ENCODE peak calls at places on chromosomes 4 and X, in four cellular contexts. One of them, this sample, is unnamed.

GRCh38 chrX:40243699-40244098 is 145.9 kb upstream of the BCOR start:
- DNase-seq in colonic mucosa: no peak
- DNase-seq in CD8-positive, alpha-beta T cell: no peak
- DNase-seq in CD8-positive, alpha-beta memory T cell: no peak
- DNase-seq in this sample: no peak

GRCh38 chr4:121939690-121940089 is 12.2 kb downstream of the TRPC3 start:
- DNase-seq in colonic mucosa: no peak
- DNase-seq in CD8-positive, alpha-beta T cell: no peak
- DNase-seq in CD8-positive, alpha-beta memory T cell: no peak
- DNase-seq in this sample: no peak

GRCh38 chrX:53186363-53186762 is 38.6 kb downstream of the KDM5C start:
- DNase-seq in colonic mucosa: no peak
- DNase-seq in CD8-positive, alpha-beta T cell: no peak
- DNase-seq in CD8-positive, alpha-beta memory T cell: no peak
- DNase-seq in this sample: no peak

GRCh38 chrX:73943572-73943899 is 360.4 kb upstream of the ZCCHC13 start:
- DNase-seq in colonic mucosa: no peak
- DNase-seq in CD8-positive, alpha-beta T cell: no peak
- DNase-seq in CD8-positive, alpha-beta memory T cell: no peak
- DNase-seq in this sample: no peak

GRCh38 chrX:105695451-105695850 is 126.9 kb upstream of the NRK start:
- DNase-seq in colonic mucosa: no peak
- DNase-seq in CD8-positive, alpha-beta T cell: no peak
- DNase-seq in CD8-positive, alpha-beta memory T cell: no peak
- DNase-seq in this sample: no peak

GRCh38 chr4:110132822-110133719 is 65.3 kb downstream of the ELOVL6 start:
- DNase-seq in colonic mucosa: peak
- DNase-seq in CD8-positive, alpha-beta T cell: no peak
- DNase-seq in CD8-positive, alpha-beta memory T cell: no peak
- DNase-seq in this sample: no peak

GRCh38 chr4:152281211-152281610 is 254.7 kb downstream of the FBXW7 start:
- DNase-seq in colonic mucosa: no peak
- DNase-seq in CD8-positive, alpha-beta T cell: no peak
- DNase-seq in CD8-positive, alpha-beta memory T cell: no peak
- DNase-seq in this sample: no peak

GRCh38 chr4:74104145-74104544 is 5.2 kb upstream of the CXCL2 start:
- DNase-seq in colonic mucosa: peak
- DNase-seq in CD8-positive, alpha-beta T cell: no peak
- DNase-seq in CD8-positive, alpha-beta memory T cell: no peak
- DNase-seq in this sample: no peak

GRCh38 chr4:37066149-37066548 is 178.4 kb upstream of the NWD2 start:
- DNase-seq in colonic mucosa: peak
- DNase-seq in CD8-positive, alpha-beta T cell: no peak
- DNase-seq in CD8-positive, alpha-beta memory T cell: no peak
- DNase-seq in this sample: no peak

GRCh38 chr4:151256134-151256533 is 20.8 kb upstream of the PRSS48 start:
- DNase-seq in colonic mucosa: no peak
- DNase-seq in CD8-positive, alpha-beta T cell: no peak
- DNase-seq in CD8-positive, alpha-beta memory T cell: no peak
- DNase-seq in this sample: no peak

GRCh38 chr4:105145059-105145912 is 1.4 kb upstream of the TET2 start:
- DNase-seq in colonic mucosa: no peak
- DNase-seq in CD8-positive, alpha-beta T cell: no peak
- DNase-seq in CD8-positive, alpha-beta memory T cell: peak
- DNase-seq in this sample: no peak

GRCh38 chr4:141789716-141790115 is 153.3 kb downstream of the IL15 start:
- DNase-seq in colonic mucosa: no peak
- DNase-seq in CD8-positive, alpha-beta T cell: no peak
- DNase-seq in CD8-positive, alpha-beta memory T cell: no peak
- DNase-seq in this sample: no peak

GRCh38 chr4:83767017-83767541 is 231.2 kb downstream of the GPAT3 start:
- DNase-seq in colonic mucosa: no peak
- DNase-seq in CD8-positive, alpha-beta T cell: no peak
- DNase-seq in CD8-positive, alpha-beta memory T cell: no peak
- DNase-seq in this sample: no peak

GRCh38 chr4:165974647-165975335 is 101.8 kb downstream of the TLL1 start:
- DNase-seq in colonic mucosa: no peak
- DNase-seq in CD8-positive, alpha-beta T cell: no peak
- DNase-seq in CD8-positive, alpha-beta memory T cell: no peak
- DNase-seq in this sample: no peak

GRCh38 chrX:67780694-67781109 is 236.9 kb downstream of the AR start:
- DNase-seq in colonic mucosa: peak
- DNase-seq in CD8-positive, alpha-beta T cell: no peak
- DNase-seq in CD8-positive, alpha-beta memory T cell: no peak
- DNase-seq in this sample: peak

GRCh38 chrX:9942086-9942485 is 25.1 kb upstream of the CLDN34 start:
- DNase-seq in colonic mucosa: no peak
- DNase-seq in CD8-positive, alpha-beta T cell: no peak
- DNase-seq in CD8-positive, alpha-beta memory T cell: peak
- DNase-seq in this sample: no peak

GRCh38 chr4:54092800-54093608 is 7.0 kb upstream of the GSX2 start:
- DNase-seq in colonic mucosa: no peak
- DNase-seq in CD8-positive, alpha-beta T cell: no peak
- DNase-seq in CD8-positive, alpha-beta memory T cell: no peak
- DNase-seq in this sample: no peak

GRCh38 chr4:36189511-36190226 is 54.6 kb downstream of the ARAP2 start:
- DNase-seq in colonic mucosa: no peak
- DNase-seq in CD8-positive, alpha-beta T cell: no peak
- DNase-seq in CD8-positive, alpha-beta memory T cell: peak
- DNase-seq in this sample: no peak

GRCh38 chr4:109276482-109277095 is 25.9 kb downstream of the COL25A1 start:
- DNase-seq in colonic mucosa: no peak
- DNase-seq in CD8-positive, alpha-beta T cell: no peak
- DNase-seq in CD8-positive, alpha-beta memory T cell: no peak
- DNase-seq in this sample: no peak

GRCh38 chrX:43456056-43456455 is 200.0 kb upstream of the MAOA start:
- DNase-seq in colonic mucosa: no peak
- DNase-seq in CD8-positive, alpha-beta T cell: no peak
- DNase-seq in CD8-positive, alpha-beta memory T cell: no peak
- DNase-seq in this sample: no peak

GRCh38 chrX:12719837-12720236 is 71.4 kb upstream of the PRPS2 start:
- DNase-seq in colonic mucosa: no peak
- DNase-seq in CD8-positive, alpha-beta T cell: no peak
- DNase-seq in CD8-positive, alpha-beta memory T cell: no peak
- DNase-seq in this sample: no peak

GRCh38 chr4:7140692-7141069 is 51.7 kb upstream of the SORCS2 start:
- DNase-seq in colonic mucosa: no peak
- DNase-seq in CD8-positive, alpha-beta T cell: no peak
- DNase-seq in CD8-positive, alpha-beta memory T cell: no peak
- DNase-seq in this sample: no peak

GRCh38 chr4:77184961-77185360 is 28.0 kb downstream of the CCNG2 start:
- DNase-seq in colonic mucosa: no peak
- DNase-seq in CD8-positive, alpha-beta T cell: no peak
- DNase-seq in CD8-positive, alpha-beta memory T cell: no peak
- DNase-seq in this sample: no peak

GRCh38 chrX:114959729-114960128 is 57.7 kb downstream of the IL13RA2 start:
- DNase-seq in colonic mucosa: no peak
- DNase-seq in CD8-positive, alpha-beta T cell: no peak
- DNase-seq in CD8-positive, alpha-beta memory T cell: no peak
- DNase-seq in this sample: no peak

GRCh38 chr4:40622913-40623312 is 6.8 kb downstream of the RBM47 start:
- DNase-seq in colonic mucosa: no peak
- DNase-seq in CD8-positive, alpha-beta T cell: no peak
- DNase-seq in CD8-positive, alpha-beta memory T cell: no peak
- DNase-seq in this sample: no peak

DNA sequence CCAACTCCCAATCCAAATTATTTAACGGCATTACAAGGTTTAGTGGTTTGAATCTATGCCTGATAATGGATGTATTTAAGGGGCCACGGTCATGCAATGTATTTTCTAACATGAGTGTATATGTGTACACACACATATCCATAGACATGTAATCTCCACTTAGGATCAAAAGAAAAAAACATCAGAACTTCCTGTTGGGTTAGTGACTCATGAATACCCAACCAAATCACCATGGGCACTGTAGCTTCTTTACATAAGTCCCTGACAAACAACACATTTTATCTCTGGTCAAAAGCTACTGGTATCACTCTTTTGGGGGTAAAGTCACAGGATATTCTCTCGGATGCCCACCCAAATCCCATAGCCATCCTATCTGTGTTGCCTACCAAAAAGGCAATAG is 36.5 kb upstream of the TFDP3 start:
- DNase-seq in colonic mucosa: no peak
- DNase-seq in CD8-positive, alpha-beta T cell: no peak
- DNase-seq in CD8-positive, alpha-beta memory T cell: no peak
- DNase-seq in this sample: no peak
- H3K4me3 ChIP-seq in colonic mucosa: no peak
- H3K4me3 ChIP-seq in CD8-positive, alpha-beta T cell: no peak
- H3K4me3 ChIP-seq in CD8-positive, alpha-beta memory T cell: no peak
- H3K4me3 ChIP-seq in this sample: no peak

DNA sequence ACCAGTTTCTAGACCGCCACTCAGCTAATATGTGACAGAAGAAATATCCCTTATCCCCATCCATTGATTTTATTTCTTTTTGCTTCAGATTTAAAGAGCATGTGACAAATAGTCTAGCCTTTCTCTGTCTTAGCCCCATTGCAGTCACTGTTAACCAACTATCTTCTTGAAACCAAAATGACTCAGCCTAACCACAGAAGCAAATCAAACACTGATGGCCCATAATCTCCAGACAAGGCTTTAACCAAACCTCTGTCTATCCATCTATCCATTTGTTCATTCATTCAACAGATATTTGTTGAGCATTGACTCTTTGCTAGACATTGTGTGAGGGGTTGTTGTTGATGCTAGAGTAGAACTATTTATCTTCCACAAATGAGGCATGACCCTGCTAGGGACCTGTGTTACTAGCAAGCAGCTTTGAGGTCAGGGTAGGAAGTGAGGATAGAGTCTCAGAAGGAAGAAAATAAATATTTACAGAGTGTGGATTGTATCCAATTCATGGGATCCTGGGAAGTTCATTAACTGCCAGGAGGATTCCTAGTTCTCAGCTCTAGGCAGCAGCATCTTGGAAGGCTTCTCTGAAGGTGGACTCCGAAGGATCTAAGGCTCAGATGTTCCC is 22.5 kb downstream of the HNRNPH2 start:
- DNase-seq in colonic mucosa: no peak
- DNase-seq in CD8-positive, alpha-beta T cell: no peak
- DNase-seq in CD8-positive, alpha-beta memory T cell: no peak
- DNase-seq in this sample: no peak
- H3K27ac ChIP-seq in colonic mucosa: no peak
- H3K27ac ChIP-seq in CD8-positive, alpha-beta T cell: no peak
- H3K27ac ChIP-seq in CD8-positive, alpha-beta memory T cell: no peak
- H3K27ac ChIP-seq in this sample: no peak

GRCh38 chrX:154459843-154460242 is 1.8 kb downstream of the PLXNA3 start:
- DNase-seq in colonic mucosa: no peak
- DNase-seq in CD8-positive, alpha-beta T cell: no peak
- DNase-seq in CD8-positive, alpha-beta memory T cell: no peak
- DNase-seq in this sample: no peak
- H3K4me3 ChIP-seq in colonic mucosa: peak
- H3K4me3 ChIP-seq in CD8-positive, alpha-beta T cell: no peak
- H3K4me3 ChIP-seq in CD8-positive, alpha-beta memory T cell: no peak
- H3K4me3 ChIP-seq in this sample: no peak

GRCh38 chrX:18769812-18770573 is 62.5 kb downstream of the PPEF1 start:
- DNase-seq in colonic mucosa: no peak
- DNase-seq in CD8-positive, alpha-beta T cell: no peak
- DNase-seq in CD8-positive, alpha-beta memory T cell: no peak
- DNase-seq in this sample: no peak
- H3K27ac ChIP-seq in colonic mucosa: no peak
- H3K27ac ChIP-seq in CD8-positive, alpha-beta T cell: no peak
- H3K27ac ChIP-seq in CD8-positive, alpha-beta memory T cell: no peak
- H3K27ac ChIP-seq in this sample: no peak

DNA sequence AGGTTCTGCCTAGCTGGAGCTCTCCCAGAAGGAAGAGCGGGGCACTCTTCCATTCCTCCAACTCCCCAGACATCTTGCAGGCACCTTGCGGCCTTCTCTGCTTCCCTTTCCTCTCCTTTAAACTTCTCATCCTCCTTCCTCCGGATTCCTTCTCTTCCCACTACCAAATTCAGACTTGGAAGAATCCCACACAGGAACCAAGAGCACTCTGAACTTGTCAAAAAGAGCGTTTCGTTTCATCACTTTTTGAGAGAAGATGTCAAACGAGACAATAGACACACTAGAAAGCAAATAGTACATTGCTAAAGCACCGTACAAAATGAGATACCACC is 512 bp upstream of the UCP1 start:
- DNase-seq in colonic mucosa: no peak
- DNase-seq in CD8-positive, alpha-beta T cell: no peak
- DNase-seq in CD8-positive, alpha-beta memory T cell: no peak
- DNase-seq in this sample: no peak
- H3K4me3 ChIP-seq in colonic mucosa: peak
- H3K4me3 ChIP-seq in CD8-positive, alpha-beta T cell: peak
- H3K4me3 ChIP-seq in CD8-positive, alpha-beta memory T cell: no peak
- H3K4me3 ChIP-seq in this sample: peak

GRCh38 chr4:183515411-183515810 is 10.6 kb downstream of the ING2 start:
- DNase-seq in colonic mucosa: no peak
- DNase-seq in CD8-positive, alpha-beta T cell: no peak
- DNase-seq in CD8-positive, alpha-beta memory T cell: no peak
- DNase-seq in this sample: no peak
- H3K27ac ChIP-seq in colonic mucosa: no peak
- H3K27ac ChIP-seq in CD8-positive, alpha-beta T cell: no peak
- H3K27ac ChIP-seq in CD8-positive, alpha-beta memory T cell: no peak
- H3K27ac ChIP-seq in this sample: no peak